ENCODE peak calls at places on chromosomes 16 and 17, in six cellular contexts. C, U, Z, K, I and N are unnamed samples.
A peak's percentile ranks its signal among the peaks of the same experiment; 100 is the strongest.

GRCh38 chr17:4934173-4934979 is 2.3 kb downstream of the GP1BA start:
- DNase-seq in C (no peak), U (no peak), K (no peak), I (no peak), Z (peak; percentile 38), N (no peak)

GRCh38 chr16:66159987-66160386 is 206.5 kb upstream of the CDH5 start:
- DNase-seq in I (no peak), C (no peak), Z (no peak), K (no peak), U (no peak), N (no peak)

GRCh38 chr16:86398201-86398600 is 112.1 kb upstream of the FOXF1 start:
- DNase-seq in C (no peak), U (no peak), K (no peak), Z (no peak), I (no peak), N (no peak)

GRCh38 chr17:21119247-21119944 is 7.4 kb upstream of the DHRS7B start:
- DNase-seq in I (peak; percentile 86), C (peak; percentile 28), Z (peak; percentile 79), U (peak; percentile 49), K (peak; percentile 60), N (peak; percentile 90)

GRCh38 chr16:50296807-50297206 is 30.5 kb downstream of the ADCY7 start:
- DNase-seq in Z (no peak), C (no peak), U (no peak), K (no peak), I (no peak), N (no peak)

GRCh38 chr16:83813818-83814653 is 6.3 kb downstream of the HSBP1 start:
- DNase-seq in C (no peak), K (no peak), Z (no peak), U (no peak), I (peak; percentile 34), N (peak; percentile 51)

GRCh38 chr16:67915831-67916723 is 15.6 kb downstream of the CTRL start:
- DNase-seq in Z (no peak), I (no peak), U (no peak), K (no peak), C (no peak), N (no peak)

GRCh38 chr17:39400547-39401411 is 647 bp downstream of the FBXL20 start:
- DNase-seq in K (no peak), C (no peak), Z (peak; percentile 35), I (no peak), U (no peak), N (peak; percentile 56)

GRCh38 chr16:3472878-3473595 is 22.3 kb downstream of the C16orf90 start:
- DNase-seq in U (no peak), I (no peak), Z (peak; percentile 28), K (no peak), C (no peak), N (no peak)

GRCh38 chr17:69059458-69060205 is 1.1 kb downstream of the ABCA9 start:
- DNase-seq in U (no peak), C (no peak), I (no peak), Z (no peak), K (no peak), N (no peak)

GRCh38 chr16:89142474-89143197 is 28.9 kb upstream of the CDH15 start:
- DNase-seq in C (no peak), I (no peak), Z (no peak), U (no peak), K (no peak), N (no peak)

GRCh38 chr16:24010440-24011089 is 174.8 kb downstream of the PRKCB start:
- DNase-seq in K (peak; percentile 76), U (peak; percentile 50), Z (peak; percentile 93), C (no peak), I (peak; percentile 48), N (peak; percentile 95)

GRCh38 chr17:78529871-78530670 is 47.1 kb downstream of the DNAH17 start:
- DNase-seq in I (no peak), K (no peak), Z (no peak), C (no peak), U (no peak), N (no peak)

GRCh38 chr16:81335669-81336068 is 20.9 kb downstream of the GAN start:
- DNase-seq in Z (peak; percentile 66), U (no peak), K (peak; percentile 31), C (no peak), I (no peak), N (no peak)